ENCODE peak calls at places on chromosomes 3 and 15, in seven cellular contexts. C is NCI-H345; V is M059J; F is substantia nigra; O is naive thymus-derived CD8-positive, alpha-beta T cell; E is activated naive CD8-positive, alpha-beta T cell treated with anti-CD3 and anti-CD28 coated beads, Interleukin-2, amount 50 U/mL, for 16 hours; D is GM04504. Y is an unnamed sample.

GRCh38 chr3:57816471-57817105 is 60.5 kb downstream of the SLMAP start:
- DNase-seq in C (no peak), V (no peak), F (no peak), O (no peak), E (no peak), D (no peak), Y (no peak)

GRCh38 chr15:72968531-72968922 is 83.7 kb upstream of the NEO1 start:
- DNase-seq in C (no peak), V (no peak), F (no peak), O (no peak), E (no peak), D (no peak), Y (no peak)

GRCh38 chr3:141050576-141050912 is 603 bp upstream of the SPSB4 start:
- DNase-seq in C (no peak), V (no peak), F (no peak), O (no peak), E (no peak), D (no peak), Y (no peak)

GRCh38 chr3:174951023-174951422 is 91.9 kb downstream of the NAALADL2 start:
- DNase-seq in C (no peak), V (peak), F (no peak), O (no peak), E (no peak), D (no peak), Y (no peak)

GRCh38 chr3:69088033-69088432 is 3.3 kb downstream of the ARL6IP5 start:
- DNase-seq in C (no peak), V (peak), F (no peak), O (no peak), E (no peak), D (no peak), Y (no peak)

GRCh38 chr3:154967090-154967489 is 113.0 kb upstream of the MME start:
- DNase-seq in C (no peak), V (peak), F (no peak), O (no peak), E (no peak), D (no peak), Y (no peak)

GRCh38 chr15:77251662-77252061 is 168.2 kb downstream of the PEAK1 start:
- DNase-seq in C (no peak), V (peak), F (no peak), O (no peak), E (no peak), D (no peak), Y (no peak)

GRCh38 chr3:152564454-152564853 is 270.5 kb upstream of the P2RY1 start:
- DNase-seq in C (no peak), V (peak), F (no peak), O (no peak), E (no peak), D (no peak), Y (no peak)

GRCh38 chr15:74432271-74432967 is 1.3 kb downstream of the SEMA7A start:
- DNase-seq in C (no peak), V (no peak), F (no peak), O (no peak), E (no peak), D (no peak), Y (no peak)

GRCh38 chr15:99467338-99467720 is 98.5 kb upstream of the MEF2A start:
- DNase-seq in C (no peak), V (no peak), F (no peak), O (no peak), E (no peak), D (no peak), Y (no peak)